ENCODE peak calls at places on chromosomes 13 and 19, in seven cellular contexts. C, D, G, H, B, M and W are unnamed samples. For H3K4me1, the result is how much of the 10 kb centered on the place peaks cover.

GRCh38 chr13:20945952-20946383 is 43.4 kb upstream of the XPO4 start:
- DNase-seq in C (no peak), D (peak), G (peak), H (no peak), B (no peak), M (no peak), W (no peak)

GRCh38 chr13:104571161-104571889 is 1505.1 kb upstream of the SLC10A2 start:
- DNase-seq in C (peak), D (peak), G (peak), H (no peak), B (peak), M (peak), W (peak)

GRCh38 chr19:47142779-47143178 is 12.1 kb downstream of the SAE1 start:
- DNase-seq in C (no peak), D (no peak), G (no peak), H (no peak), B (no peak), M (no peak), W (peak)

GRCh38 chr19:28425431-28425931 is 787.5 kb downstream of the UQCRFS1 start:
- DNase-seq in C (no peak), D (no peak), G (no peak), H (no peak), B (no peak), M (no peak), W (no peak)

GRCh38 chr19:45676851-45677263 is 8.8 kb downstream of the GIPR start:
- DNase-seq in C (peak), D (peak), G (no peak), H (peak), B (no peak), M (no peak), W (no peak)

GRCh38 chr13:110116072-110116487 is 190.9 kb downstream of the COL4A1 start:
- DNase-seq in C (peak), D (peak), G (peak), H (no peak), B (peak), M (peak), W (peak)

GRCh38 chr13:90237852-90238251 is 1109.6 kb upstream of the MIR17HG start:
- DNase-seq in C (no peak), D (no peak), G (no peak), H (no peak), B (no peak), M (no peak), W (no peak)

GRCh38 chr19:57241181-57241580 is 749 bp downstream of the ZNF805 start:
- DNase-seq in C (no peak), D (no peak), G (peak), H (no peak), B (no peak), M (peak), W (peak)

GRCh38 chr19:45121827-45122345 is 28.9 kb downstream of the PPP1R37 start:
- DNase-seq in C (no peak), D (no peak), G (no peak), H (no peak), B (no peak), M (no peak), W (no peak)

GRCh38 chr13:100645382-100645781 is 29.2 kb downstream of the TMTC4 start:
- DNase-seq in C (no peak), D (no peak), G (no peak), H (no peak), B (no peak), M (no peak), W (no peak)

GRCh38 chr19:45451181-45451849 is 16.5 kb upstream of the FOSB start:
- DNase-seq in C (peak), D (peak), G (no peak), H (no peak), B (no peak), M (peak), W (peak)

GRCh38 chr13:75830842-75831241 is 194.7 kb downstream of the LMO7 start:
- DNase-seq in C (no peak), D (no peak), G (no peak), H (no peak), B (no peak), M (peak), W (peak)

GRCh38 chr13:28100149-28101121 is at the start of gene FLT3:
- DNase-seq in C (peak), D (peak), G (peak), H (peak), B (peak), M (peak), W (peak)

GRCh38 chr13:20258208-20258962 is 26.3 kb upstream of the GJB6 start:
- DNase-seq in C (no peak), D (no peak), G (no peak), H (no peak), B (no peak), M (no peak), W (no peak)

GRCh38 chr19:17671906-17672305 is 16.2 kb downstream of the UNC13A start:
- DNase-seq in C (no peak), D (no peak), G (peak), H (no peak), B (no peak), M (peak), W (peak)

GRCh38 chr19:6126335-6126974 is 9.0 kb upstream of the ACSBG2 start:
- DNase-seq in C (no peak), D (no peak), G (peak), H (no peak), B (no peak), M (peak), W (peak)

GRCh38 chr19:53246498-53246897 is 8.2 kb downstream of the ZNF677 start:
- DNase-seq in C (no peak), D (no peak), G (no peak), H (no peak), B (no peak), M (no peak), W (no peak)

GRCh38 chr13:95117092-95117491 is 184.2 kb downstream of the ABCC4 start:
- DNase-seq in C (no peak), D (no peak), G (no peak), H (no peak), B (no peak), M (no peak), W (no peak)

GRCh38 chr19:32164384-32164992 is 180.9 kb upstream of the ZNF507 start:
- DNase-seq in C (no peak), D (no peak), G (no peak), H (no peak), B (no peak), M (no peak), W (no peak)

GRCh38 chr19:55640043-55640576 is 692 bp upstream of the ZNF580 start:
- DNase-seq in C (peak), D (peak), G (no peak), H (peak), B (no peak), M (peak), W (peak)

GRCh38 chr19:38877781-38878574 is at the start of gene RINL:
- DNase-seq in C (peak), D (peak), G (no peak), H (no peak), B (no peak), M (no peak), W (no peak)

GRCh38 chr13:106163426-106163825 is 372.0 kb downstream of the EFNB2 start:
- DNase-seq in C (peak), D (no peak), G (no peak), H (no peak), B (no peak), M (no peak), W (no peak)

GRCh38 chr19:55494172-55494761 is 6.0 kb downstream of the SSC5D start:
- DNase-seq in C (no peak), D (no peak), G (no peak), H (peak), B (no peak), M (peak), W (no peak)

GRCh38 chr19:19407640-19407933 is 2.1 kb downstream of the GATAD2A start:
- DNase-seq in C (no peak), D (no peak), G (no peak), H (no peak), B (no peak), M (no peak), W (no peak)
- H3K4me1 ChIP-seq in C (under half), D (under half), G (under half), H (under half), B (under half), M (under half), W (half or more)

DNA sequence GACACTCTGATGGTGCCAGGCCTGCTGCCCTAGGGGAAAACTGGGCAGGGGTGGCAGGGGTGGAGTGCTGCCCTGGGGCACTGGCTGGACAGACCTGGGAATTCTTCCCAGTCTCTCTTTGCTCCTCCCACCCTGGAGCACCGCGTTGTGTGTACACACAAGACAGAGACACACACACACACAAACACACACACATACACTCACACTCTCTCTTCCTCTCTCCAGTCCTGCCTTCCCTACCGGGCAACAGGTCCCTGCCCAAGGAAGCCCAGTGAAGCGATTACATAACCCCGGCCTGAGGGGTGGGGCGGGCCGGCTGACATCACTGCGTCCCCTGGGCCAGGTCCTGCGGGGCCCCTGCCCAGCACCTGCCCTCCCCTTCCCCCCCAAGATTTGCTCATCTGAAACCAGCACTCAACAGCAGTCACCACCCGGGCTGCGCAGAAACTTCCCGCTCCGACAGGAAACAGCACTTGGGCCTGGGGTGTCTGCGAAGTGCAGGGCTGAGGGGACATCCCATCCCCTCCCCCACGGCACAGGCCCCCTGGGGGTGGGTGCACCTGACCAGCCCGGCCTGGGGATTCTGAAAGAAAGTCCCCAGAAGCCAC is 1.2 kb downstream of the MKNK2 start:
- DNase-seq in C (peak), D (peak), G (peak), H (peak), B (no peak), M (peak), W (peak)
- H3K4me1 ChIP-seq in C (half or more), D (half or more), G (under half), H (half or more), B (under half), M (under half), W (under half)

DNA sequence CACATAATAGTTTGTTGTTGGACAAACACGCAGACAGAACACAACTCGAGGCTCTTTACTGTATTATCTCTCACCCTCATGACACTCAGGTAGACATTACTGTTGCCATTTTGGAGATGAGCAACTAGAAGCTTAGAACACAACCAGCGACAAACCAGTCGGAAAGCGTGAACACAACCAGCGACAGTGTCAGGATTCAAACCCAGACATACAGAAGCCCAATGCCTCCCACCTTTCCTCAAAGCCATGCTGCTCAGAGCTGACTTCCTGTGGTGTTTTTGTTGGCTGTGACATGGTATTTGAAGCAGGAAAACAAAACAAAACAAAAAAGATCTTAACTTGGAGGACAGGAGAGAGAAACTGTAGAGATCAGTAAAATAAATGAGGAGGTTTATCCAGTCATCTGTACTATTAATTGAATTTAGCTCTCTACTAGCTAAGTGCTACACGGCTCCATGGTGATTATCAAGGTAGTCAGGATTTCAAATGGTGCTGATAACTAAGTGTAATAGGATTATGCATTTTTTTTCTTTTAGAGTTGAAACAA is 92.1 kb downstream of the STARD13 start:
- DNase-seq in C (no peak), D (no peak), G (no peak), H (no peak), B (peak), M (no peak), W (no peak)
- H3K4me1 ChIP-seq in C (under half), D (under half), G (under half), H (under half), B (under half), M (under half), W (under half)

DNA sequence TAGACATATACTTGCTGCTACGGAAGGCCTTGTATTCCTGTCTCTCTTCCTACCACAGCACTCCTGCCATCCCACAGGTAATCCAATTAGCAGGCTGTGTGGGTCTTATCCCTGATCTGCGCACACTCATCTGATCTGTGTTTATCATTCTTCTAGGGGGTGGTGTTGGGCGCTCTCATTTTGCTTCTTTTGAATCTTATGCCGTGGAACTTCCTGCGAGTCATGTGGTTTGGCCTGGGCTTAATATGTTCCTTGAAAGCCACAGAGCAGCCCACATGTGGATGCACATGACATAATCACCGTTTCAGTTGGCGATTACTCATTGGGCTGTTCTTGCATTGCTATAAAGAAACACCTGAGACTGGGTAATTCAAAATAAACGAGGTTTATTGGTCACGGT is 7.5 kb downstream of the RASA3 start:
- DNase-seq in C (no peak), D (no peak), G (no peak), H (no peak), B (no peak), M (peak), W (no peak)
- H3K4me1 ChIP-seq in C (under half), D (under half), G (under half), H (under half), B (under half), M (under half), W (half or more)

GRCh38 chr13:92948034-92948433 is 278.6 kb upstream of the GPC6 start:
- DNase-seq in C (no peak), D (no peak), G (no peak), H (no peak), B (no peak), M (no peak), W (no peak)
- H3K4me1 ChIP-seq in C (under half), D (under half), G (under half), H (under half), B (under half), M (under half), W (under half)